ENCODE peak calls at places on chromosome 9, in six cellular contexts. P is small intestine; Z is NCI-H1436; K is neural crest cell; N is WTC11; R is activated naive CD4-positive, alpha-beta T cell treated with Interleukin-2 at 50 U/mL for 16 hours. X is an unnamed sample.

GRCh38 chr9:121661328-121661727 is 9.9 kb downstream of the DAB2IP start:
- DNase-seq in P (no peak), Z (no peak), K (no peak), N (no peak), R (no peak), X (no peak)

GRCh38 chr9:136398286-136398685 is 1.7 kb downstream of the SNAPC4 start:
- DNase-seq in P (no peak), Z (no peak), K (no peak), N (no peak), R (no peak), X (no peak)

GRCh38 chr9:21904371-21904770 is 89.8 kb downstream of the CDKN2A start:
- DNase-seq in P (no peak), Z (no peak), K (no peak), N (no peak), R (no peak), X (no peak)

GRCh38 chr9:100058699-100059579 is 39.9 kb downstream of the ERP44 start:
- DNase-seq in P (no peak), Z (no peak), K (no peak), N (no peak), R (no peak), X (no peak)

GRCh38 chr9:4324513-4324912 is 24.6 kb upstream of the GLIS3 start:
- DNase-seq in P (no peak), Z (no peak), K (no peak), N (no peak), R (no peak), X (no peak)

GRCh38 chr9:8095531-8096223 is 296.1 kb upstream of the DMAC1 start:
- DNase-seq in P (no peak), Z (peak; percentile 95), K (no peak), N (no peak), R (no peak), X (peak; percentile 73)

GRCh38 chr9:962023-962422 is 14.4 kb upstream of the DMRT3 start:
- DNase-seq in P (no peak), Z (no peak), K (no peak), N (no peak), R (no peak), X (no peak)

GRCh38 chr9:114034176-114034575 is 43.9 kb downstream of the AMBP start:
- DNase-seq in P (no peak), Z (no peak), K (no peak), N (no peak), R (no peak), X (no peak)

GRCh38 chr9:134323741-134324358 is 2.4 kb upstream of the RXRA start:
- DNase-seq in P (peak; percentile 97), Z (no peak), K (no peak), N (no peak), R (no peak), X (peak; percentile 22)

GRCh38 chr9:100697339-100697738 is 119.5 kb downstream of the CAVIN4 start:
- DNase-seq in P (no peak), Z (no peak), K (no peak), N (no peak), R (no peak), X (no peak)

GRCh38 chr9:93143830-93144530 is 9.9 kb upstream of the NINJ1 start:
- DNase-seq in P (no peak), Z (no peak), K (no peak), N (no peak), R (peak; percentile 48), X (no peak)

GRCh38 chr9:97109194-97109811 is 70.4 kb upstream of the CTSV start:
- DNase-seq in P (peak; percentile 74), Z (peak; percentile 46), K (no peak), N (peak; percentile 73), R (peak; percentile 23), X (no peak)

GRCh38 chr9:136354592-136355085 is 8.9 kb downstream of the DNLZ start:
- DNase-seq in P (no peak), Z (no peak), K (no peak), N (no peak), R (no peak), X (peak; percentile 31)

GRCh38 chr9:132005896-132006295 is 73.8 kb downstream of the MED27 start:
- DNase-seq in P (no peak), Z (no peak), K (no peak), N (no peak), R (no peak), X (no peak)

GRCh38 chr9:99000480-99001395 is 57.0 kb downstream of the COL15A1 start:
- DNase-seq in P (peak; percentile 44), Z (peak; percentile 50), K (peak; percentile 29), N (no peak), R (peak; percentile 60), X (no peak)

GRCh38 chr9:114798793-114799427 is 6.9 kb downstream of the TNFSF15 start:
- DNase-seq in P (peak; percentile 60), Z (no peak), K (no peak), N (no peak), R (no peak), X (peak; percentile 7)

GRCh38 chr9:37943329-37944265 is 39.7 kb upstream of the SLC25A51 start:
- DNase-seq in P (no peak), Z (no peak), K (no peak), N (no peak), R (no peak), X (no peak)

GRCh38 chr9:33719581-33720374 is 75.6 kb upstream of the PRSS3 start:
- DNase-seq in P (peak; percentile 31), Z (peak; percentile 18), K (peak; percentile 35), N (peak; percentile 79), R (peak; percentile 34), X (peak; percentile 3)

GRCh38 chr9:96660693-96661248 is 5.7 kb upstream of the PRXL2C start:
- DNase-seq in P (no peak), Z (no peak), K (no peak), N (no peak), R (no peak), X (no peak)

GRCh38 chr9:114285166-114285867 is 37.6 kb upstream of the ORM1 start:
- DNase-seq in P (no peak), Z (no peak), K (no peak), N (peak; percentile 11), R (no peak), X (no peak)

GRCh38 chr9:37747271-37747753 is 6.3 kb upstream of the TRMT10B start:
- DNase-seq in P (peak; percentile 73), Z (peak; percentile 57), K (peak; percentile 58), N (peak; percentile 71), R (peak; percentile 62), X (peak; percentile 27)

GRCh38 chr9:131657456-131657855 is 82.4 kb downstream of the RAPGEF1 start:
- DNase-seq in P (no peak), Z (no peak), K (no peak), N (no peak), R (no peak), X (peak; percentile 54)

GRCh38 chr9:68552700-68553099 is 12.0 kb upstream of the TMEM252 start:
- DNase-seq in P (peak; percentile 29), Z (no peak), K (no peak), N (no peak), R (no peak), X (no peak)

GRCh38 chr9:69667306-69667705 is 4.9 kb downstream of the APBA1 start:
- DNase-seq in P (no peak), Z (no peak), K (no peak), N (no peak), R (no peak), X (no peak)

GRCh38 chr9:134883040-134883782 is 2.6 kb downstream of the FCN2 start:
- DNase-seq in P (no peak), Z (no peak), K (no peak), N (no peak), R (no peak), X (no peak)

GRCh38 chr9:96071245-96072124 is 196.0 kb downstream of the ERCC6L2 start:
- DNase-seq in P (peak; percentile 25), Z (no peak), K (peak; percentile 28), N (peak; percentile 54), R (peak; percentile 14), X (no peak)

GRCh38 chr9:90841615-90842014 is 40.0 kb downstream of the SYK start:
- DNase-seq in P (no peak), Z (no peak), K (no peak), N (no peak), R (no peak), X (no peak)

GRCh38 chr9:108386859-108387384 is 468.9 kb downstream of the ACTL7B start:
- DNase-seq in P (no peak), Z (no peak), K (no peak), N (no peak), R (no peak), X (no peak)

GRCh38 chr9:103574056-103574455 is 520.1 kb upstream of the SMC2 start:
- DNase-seq in P (no peak), Z (no peak), K (no peak), N (no peak), R (no peak), X (no peak)

GRCh38 chr9:87836951-87837715 is 45.5 kb upstream of the SPATA31E1 start:
- DNase-seq in P (no peak), Z (no peak), K (no peak), N (no peak), R (no peak), X (no peak)